ENCODE peak calls at places on chromosomes 16 and 17, in six cellular contexts. H, E, C, Q, R and K are unnamed samples.
A peak's percentile ranks its signal among the peaks of the same experiment; 100 is the strongest.

GRCh38 chr16:51129105-51129504 is 22.0 kb downstream of the SALL1 start:
- DNase-seq in H (no peak), E (no peak), C (no peak), Q (no peak), R (no peak), K (peak; percentile 2)

GRCh38 chr16:68013440-68013839 is 2.3 kb downstream of the DPEP2NB start:
- DNase-seq in H (no peak), E (no peak), C (no peak), Q (no peak), R (no peak), K (no peak)

GRCh38 chr17:29560306-29560705 is 6.5 kb downstream of the ABHD15 start:
- DNase-seq in H (no peak), E (no peak), C (no peak), Q (no peak), R (no peak), K (no peak)

GRCh38 chr16:29989111-29989858 is 6.1 kb downstream of the HIRIP3 start:
- DNase-seq in H (no peak), E (no peak), C (no peak), Q (no peak), R (no peak), K (no peak)

GRCh38 chr17:80742091-80742490 is 197.5 kb downstream of the RPTOR start:
- DNase-seq in H (no peak), E (no peak), C (no peak), Q (no peak), R (no peak), K (no peak)

GRCh38 chr16:29857133-29857760 is 5.8 kb downstream of the CDIPT start:
- DNase-seq in H (no peak), E (no peak), C (no peak), Q (no peak), R (no peak), K (peak; percentile 46)

GRCh38 chr16:31099860-31100638 is 5.5 kb upstream of the VKORC1 start:
- DNase-seq in H (no peak), E (no peak), C (peak; percentile 62), Q (no peak), R (peak; percentile 34), K (peak; percentile 82)

GRCh38 chr16:3716831-3717234 is 491 bp downstream of the TRAP1 start:
- DNase-seq in H (peak; percentile 29), E (peak; percentile 28), C (peak; percentile 58), Q (no peak), R (no peak), K (no peak)

GRCh38 chr17:34151081-34151480 is 104.0 kb upstream of the CCL2 start:
- DNase-seq in H (no peak), E (no peak), C (no peak), Q (no peak), R (no peak), K (no peak)

GRCh38 chr17:49436174-49436573 is 21.5 kb upstream of the PHB1 start:
- DNase-seq in H (no peak), E (no peak), C (no peak), Q (no peak), R (no peak), K (no peak)

GRCh38 chr16:3695610-3696369 is 21.5 kb downstream of the TRAP1 start:
- DNase-seq in H (no peak), E (no peak), C (no peak), Q (no peak), R (peak; percentile 94), K (no peak)

GRCh38 chr16:66524601-66525164 is 25.2 kb downstream of the TK2 start:
- DNase-seq in H (no peak), E (no peak), C (peak; percentile 70), Q (peak; percentile 85), R (no peak), K (no peak)

GRCh38 chr17:45003877-45004276 is 35.8 kb upstream of the C1QL1 start:
- DNase-seq in H (no peak), E (no peak), C (no peak), Q (no peak), R (no peak), K (no peak)
- TF ChIP-seq BHLHE40 in H (no peak), E (no peak), C (no peak), Q (no peak), R (no peak), K (no peak)

DNA sequence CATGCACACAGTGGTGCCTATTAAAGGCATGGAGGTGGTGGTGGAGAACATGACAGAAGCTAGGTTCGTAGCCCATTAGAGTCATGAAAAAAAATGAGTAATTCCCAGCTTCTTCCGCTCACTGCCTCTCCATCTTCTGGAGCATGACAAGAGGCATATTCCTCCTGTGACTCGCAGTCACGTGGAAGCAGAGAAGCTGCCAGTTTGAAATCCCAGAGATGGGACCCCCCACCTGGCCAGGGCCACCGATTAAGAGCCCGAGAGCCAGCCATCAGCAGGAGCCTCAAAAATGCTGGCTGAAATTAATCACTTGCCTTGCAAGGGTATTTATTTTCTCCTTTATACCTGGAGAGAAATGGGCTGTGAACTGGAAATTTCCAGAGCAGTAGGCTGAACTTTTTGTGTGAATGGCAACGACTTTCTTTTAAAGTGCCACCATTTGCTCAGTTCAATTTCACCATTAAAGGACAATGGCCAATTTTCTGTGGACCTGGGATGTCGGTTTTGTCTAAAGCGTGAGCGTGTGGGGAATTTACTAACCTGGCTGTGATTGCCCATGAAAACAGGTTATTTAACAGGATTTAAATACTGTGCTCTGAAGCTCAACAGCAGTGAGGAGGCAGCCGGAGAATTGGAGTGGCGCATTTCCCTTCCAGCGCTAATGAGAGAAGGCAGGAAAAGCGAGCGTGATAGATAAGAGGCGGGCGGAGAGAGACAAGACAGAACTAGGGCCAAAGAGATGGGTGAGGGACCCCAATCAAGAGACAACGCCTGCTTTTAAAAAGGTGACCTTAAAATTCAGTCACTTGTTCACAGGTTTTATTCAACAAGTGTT is 189.8 kb upstream of the SDK2 start:
- DNase-seq in H (peak; percentile 24), E (no peak), C (no peak), Q (no peak), R (no peak), K (no peak)
- TF ChIP-seq BHLHE40 in H (no peak), E (no peak), C (no peak), Q (no peak), R (no peak), K (no peak)

DNA sequence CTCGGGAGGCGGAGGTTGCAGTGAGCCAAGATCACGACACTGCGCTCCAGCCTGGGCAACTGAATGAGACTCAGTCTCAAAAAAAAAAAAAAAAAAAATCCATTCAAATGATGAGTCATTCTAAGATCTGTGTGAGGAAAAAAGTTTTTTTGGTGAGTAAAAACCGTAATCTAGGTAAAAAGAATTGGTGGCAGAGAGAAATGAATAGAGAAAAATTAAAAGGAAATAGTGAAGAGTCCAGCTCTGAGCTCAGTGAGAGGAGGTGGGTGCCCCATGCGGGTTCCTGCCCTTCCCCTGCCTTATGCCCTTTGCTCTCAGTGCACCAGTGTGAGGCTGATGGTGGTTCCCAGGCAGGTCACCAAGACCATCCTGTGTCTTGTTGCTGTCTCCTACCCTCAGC is 20.9 kb downstream of the GAN start:
- DNase-seq in H (no peak), E (no peak), C (no peak), Q (no peak), R (no peak), K (no peak)
- TF ChIP-seq BHLHE40 in H (no peak), E (no peak), C (no peak), Q (no peak), R (no peak), K (no peak)

DNA sequence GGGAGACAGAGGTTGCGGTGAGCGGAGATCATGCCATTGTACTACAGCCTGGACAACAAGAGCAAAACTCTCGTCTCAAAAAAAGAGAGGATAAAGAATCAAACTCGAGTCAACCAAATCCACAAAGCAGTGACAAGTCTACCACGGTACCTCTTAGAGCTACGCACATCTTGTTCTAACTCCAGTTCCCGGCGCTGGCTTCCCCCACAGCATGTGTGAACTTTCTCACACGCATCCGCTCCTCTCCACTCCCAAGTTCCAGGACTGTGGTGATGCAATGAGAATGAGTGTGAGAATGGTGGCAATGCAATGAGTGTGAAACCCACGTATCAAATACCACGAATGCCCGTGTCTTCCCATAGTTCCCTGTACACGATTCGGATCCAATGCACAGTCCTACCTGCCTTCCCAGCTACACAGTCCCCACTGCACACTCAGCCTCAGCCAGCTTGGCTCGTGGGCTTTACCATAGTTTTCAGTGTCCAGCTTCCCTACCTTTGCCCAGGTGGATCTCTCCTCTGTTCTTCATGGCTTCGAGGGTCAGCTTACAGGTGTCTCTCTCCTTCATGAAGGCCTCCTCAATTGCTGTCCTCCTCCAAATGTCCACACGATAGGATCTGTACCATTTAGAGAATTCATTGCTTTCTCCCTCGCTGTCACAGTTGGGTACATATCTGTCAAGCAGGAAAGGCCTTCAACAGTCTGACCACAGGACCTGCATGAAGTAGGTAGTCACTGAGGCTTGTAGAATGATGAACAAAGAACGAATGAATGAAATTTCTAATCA is 9.2 kb upstream of the P2RX5 start:
- DNase-seq in H (no peak), E (no peak), C (no peak), Q (no peak), R (no peak), K (no peak)
- TF ChIP-seq BHLHE40 in H (no peak), E (no peak), C (no peak), Q (no peak), R (no peak), K (no peak)

GRCh38 chr16:57576429-57576870 is 34.0 kb downstream of the ADGRG5 start:
- DNase-seq in H (peak; percentile 73), E (peak; percentile 76), C (peak; percentile 84), Q (peak; percentile 26), R (peak; percentile 59), K (peak; percentile 55)

GRCh38 chr16:57579361-57579665 is 36.9 kb downstream of the ADGRG5 start:
- DNase-seq in H (no peak), E (no peak), C (no peak), Q (no peak), R (no peak), K (no peak)

GRCh38 chr16:57578521-57579360 is 36.3 kb downstream of the ADGRG5 start:
- DNase-seq in H (no peak), E (no peak), C (no peak), Q (no peak), R (no peak), K (no peak)

GRCh38 chr16:57577214-57577613 is 34.8 kb downstream of the ADGRG5 start:
- DNase-seq in H (no peak), E (no peak), C (no peak), Q (no peak), R (no peak), K (no peak)

DNA sequence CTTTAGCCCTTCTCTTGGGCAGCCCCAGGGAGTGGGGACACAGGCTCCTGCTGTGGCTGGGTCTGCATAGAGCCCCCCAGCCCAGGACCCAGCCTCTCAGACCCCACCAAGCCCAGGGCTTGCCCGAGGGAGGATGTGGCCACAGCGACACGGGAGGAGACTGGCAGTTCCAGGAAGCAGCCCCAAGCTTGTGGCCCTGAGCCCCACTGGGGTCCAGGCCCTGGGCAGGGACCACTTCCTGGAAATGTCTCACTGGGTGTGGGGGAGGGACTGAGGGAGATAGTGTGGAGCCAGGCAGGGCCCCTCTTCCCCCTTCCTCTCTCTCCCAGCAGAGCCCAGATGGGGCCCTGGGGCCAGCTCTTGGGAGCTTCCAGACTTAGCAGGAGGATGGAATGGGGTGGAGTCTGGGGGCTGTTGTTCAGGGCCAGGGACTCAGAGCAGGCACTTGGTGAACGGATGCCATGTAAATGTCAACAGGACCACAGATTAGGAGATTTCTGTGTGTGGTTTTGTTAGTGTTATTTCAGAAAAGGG is 35.3 kb downstream of the ADGRG5 start:
- DNase-seq in H (no peak), E (no peak), C (peak; percentile 19), Q (no peak), R (no peak), K (no peak)
- TF ChIP-seq BHLHE40 in H (no peak), E (no peak), C (no peak), Q (no peak), R (no peak), K (no peak)

GRCh38 chr16:53626161-53626560 is 77.5 kb downstream of the RPGRIP1L start:
- DNase-seq in H (no peak), E (no peak), C (no peak), Q (no peak), R (no peak), K (no peak)
- TF ChIP-seq BHLHE40 in H (no peak), E (no peak), C (no peak), Q (no peak), R (no peak), K (no peak)